ENCODE peak calls at places on chromosomes 13 and 19, in seven cellular contexts. T is transverse colon; C is NCI-H1092 treated with DMSO at 0.1 percent for 48 hours; Q is upper lobe of right lung; U is activated CD4-positive, alpha-beta T cell treated with anti-CD3 and anti-CD28 coated beads, Interleukin-2, amount 10 ng/mL, durations not matched to agents 7 days and 5 days; J is neural progenitor cell; Y is HEK293T. L is an unnamed sample.

GRCh38 chr13:110640591-110641029 is 25.3 kb downstream of the NAXD start:
- DNase-seq in T (no peak), C (no peak), Q (no peak), U (no peak), J (no peak), Y (no peak), L (no peak)

GRCh38 chr19:4009990-4010807 is 2.7 kb downstream of the PIAS4 start:
- DNase-seq in T (no peak), C (no peak), Q (no peak), U (no peak), J (no peak), Y (no peak), L (no peak)

GRCh38 chr13:110047511-110047910 is 259.4 kb downstream of the COL4A1 start:
- DNase-seq in T (no peak), C (peak; percentile 99), Q (peak; percentile 85), U (no peak), J (no peak), Y (no peak), L (no peak)

GRCh38 chr19:47723573-47723923 is 10.3 kb downstream of the EHD2 start:
- DNase-seq in T (peak; percentile 59), C (no peak), Q (peak; percentile 82), U (peak; percentile 25), J (no peak), Y (no peak), L (no peak)

GRCh38 chr13:68176486-68176885 is 946.4 kb upstream of the PCDH9 start:
- DNase-seq in T (no peak), C (no peak), Q (no peak), U (no peak), J (no peak), Y (no peak), L (no peak)

GRCh38 chr19:55472463-55472862 is 4.0 kb upstream of the ZNF628 start:
- DNase-seq in T (no peak), C (no peak), Q (no peak), U (no peak), J (no peak), Y (no peak), L (no peak)

GRCh38 chr13:113595131-113595530 is 10.6 kb downstream of the TFDP1 start:
- DNase-seq in T (peak; percentile 3), C (no peak), Q (peak; percentile 9), U (no peak), J (no peak), Y (no peak), L (no peak)

GRCh38 chr19:13154241-13154778 is 4.1 kb downstream of the IER2 start:
- DNase-seq in T (peak; percentile 93), C (peak; percentile 20), Q (peak; percentile 98), U (peak; percentile 61), J (peak; percentile 64), Y (no peak), L (peak; percentile 68)

GRCh38 chr19:29662604-29663404 is 2.5 kb upstream of the PLEKHF1 start:
- DNase-seq in T (peak; percentile 52), C (no peak), Q (peak; percentile 65), U (no peak), J (no peak), Y (no peak), L (peak; percentile 47)

GRCh38 chr19:14081797-14082674 is 3.5 kb downstream of the C19orf67 start:
- DNase-seq in T (peak; percentile 48), C (no peak), Q (peak; percentile 89), U (peak; percentile 25), J (peak; percentile 34), Y (no peak), L (no peak)

GRCh38 chr19:31515931-31516330 is 166.7 kb upstream of the TSHZ3 start:
- DNase-seq in T (no peak), C (no peak), Q (no peak), U (no peak), J (no peak), Y (no peak), L (no peak)

GRCh38 chr13:99565478-99566124 is 64.3 kb downstream of the TM9SF2 start:
- DNase-seq in T (no peak), C (no peak), Q (no peak), U (no peak), J (no peak), Y (no peak), L (no peak)

GRCh38 chr19:1385816-1386215 is 2.1 kb downstream of the NDUFS7 start:
- DNase-seq in T (no peak), C (no peak), Q (no peak), U (no peak), J (no peak), Y (no peak), L (no peak)

GRCh38 chr19:30004403-30004802 is 62.4 kb downstream of the URI1 start:
- DNase-seq in T (no peak), C (no peak), Q (no peak), U (no peak), J (no peak), Y (no peak), L (no peak)

GRCh38 chr19:584240-585001 is 5.3 kb upstream of the HCN2 start:
- DNase-seq in T (peak; percentile 45), C (peak; percentile 32), Q (peak; percentile 77), U (peak; percentile 61), J (peak; percentile 82), Y (peak; percentile 77), L (peak; percentile 75)

GRCh38 chr13:103431880-103432279 is 365.7 kb upstream of the SLC10A2 start:
- DNase-seq in T (no peak), C (peak; percentile 10), Q (no peak), U (no peak), J (no peak), Y (no peak), L (no peak)

GRCh38 chr19:50233308-50233910 is 30.0 kb downstream of the MYH14 start:
- DNase-seq in T (no peak), C (no peak), Q (no peak), U (no peak), J (no peak), Y (no peak), L (no peak)

GRCh38 chr19:32519023-32519422 is 62.0 kb upstream of the PDCD5 start:
- DNase-seq in T (no peak), C (no peak), Q (no peak), U (peak; percentile 21), J (no peak), Y (no peak), L (no peak)

GRCh38 chr13:102903659-102904407 is 58.0 kb downstream of the ERCC5 start:
- DNase-seq in T (no peak), C (peak; percentile 10), Q (no peak), U (no peak), J (peak; percentile 28), Y (peak; percentile 6), L (peak; percentile 7)